ENCODE peak calls at places on chromosomes 7 and 10, in six cellular contexts. R, W, H, P, U and S are unnamed samples.

GRCh38 chr10:43307306-43307705 is 40.4 kb upstream of the RASGEF1A start:
- DNase-seq in R (no peak), W (no peak), H (no peak), P (no peak), U (no peak), S (no peak)

GRCh38 chr10:60350400-60350799 is 39.3 kb downstream of the ANK3 start:
- DNase-seq in P (no peak), R (no peak), W (no peak), H (no peak), U (peak), S (no peak)

GRCh38 chr7:114370177-114370576 is 44.4 kb upstream of the FOXP2 start:
- DNase-seq in R (no peak), H (no peak), U (no peak), W (no peak), P (no peak), S (no peak)

GRCh38 chr10:72328045-72328828 is 26.5 kb downstream of the DNAJB12 start:
- DNase-seq in W (no peak), R (peak), U (peak), H (peak), P (peak), S (peak)

GRCh38 chr7:94547128-94547527 is 37.5 kb downstream of the CASD1 start:
- DNase-seq in P (no peak), H (no peak), W (no peak), U (peak), R (no peak), S (no peak)

GRCh38 chr10:13555884-13556529 is 27.2 kb upstream of the BEND7 start:
- DNase-seq in U (no peak), R (no peak), P (no peak), H (no peak), W (no peak), S (peak)

GRCh38 chr7:63900394-63901203 is 98.0 kb upstream of the ZNF722 start:
- DNase-seq in W (no peak), U (no peak), R (no peak), H (peak), P (peak), S (peak)

GRCh38 chr7:64638822-64639221 is 27.1 kb upstream of the ZNF107 start:
- DNase-seq in R (no peak), U (no peak), P (no peak), H (no peak), W (no peak), S (no peak)

GRCh38 chr10:43318978-43319965 is 52.2 kb upstream of the FXYD4 start:
- DNase-seq in H (no peak), R (no peak), U (no peak), P (no peak), W (no peak), S (no peak)

GRCh38 chr10:22875584-22875983 is 52.3 kb upstream of the ARMC3 start:
- DNase-seq in W (no peak), H (no peak), R (no peak), P (no peak), U (no peak), S (no peak)

GRCh38 chr7:133339772-133340171 is 86.9 kb downstream of the EXOC4 start:
- DNase-seq in W (no peak), P (no peak), H (peak), U (no peak), R (no peak), S (no peak)

GRCh38 chr10:4344544-4344994 is 481.4 kb upstream of the AKR1E2 start:
- DNase-seq in H (peak), R (no peak), U (no peak), W (no peak), P (no peak), S (peak)

DNA sequence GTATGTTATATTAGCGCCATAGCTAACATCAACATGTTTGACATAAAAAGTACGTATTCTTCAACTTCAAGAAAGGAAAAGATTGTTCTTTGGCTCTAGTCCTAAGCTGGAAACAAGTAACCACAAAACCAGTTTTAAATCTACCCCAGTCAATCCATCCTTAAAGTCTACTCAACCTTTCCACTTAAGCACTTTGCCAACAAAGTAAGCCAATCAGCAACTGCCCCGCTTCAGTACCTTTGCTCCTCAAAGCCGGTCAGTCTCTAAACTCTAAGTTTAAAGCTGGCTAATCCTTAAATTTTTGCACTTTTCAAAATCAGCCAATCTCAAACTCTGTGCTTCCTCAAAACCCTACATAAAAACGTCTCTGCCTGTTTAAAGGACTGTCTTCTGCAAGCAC is 8.1 kb downstream of the ZNF438 start:
- DNase-seq in H (no peak), W (no peak), U (no peak), P (no peak), R (no peak), S (no peak)
- TF ChIP-seq MYC in H (no peak), W (no peak), U (no peak), P (no peak), R (no peak), S (no peak)

DNA sequence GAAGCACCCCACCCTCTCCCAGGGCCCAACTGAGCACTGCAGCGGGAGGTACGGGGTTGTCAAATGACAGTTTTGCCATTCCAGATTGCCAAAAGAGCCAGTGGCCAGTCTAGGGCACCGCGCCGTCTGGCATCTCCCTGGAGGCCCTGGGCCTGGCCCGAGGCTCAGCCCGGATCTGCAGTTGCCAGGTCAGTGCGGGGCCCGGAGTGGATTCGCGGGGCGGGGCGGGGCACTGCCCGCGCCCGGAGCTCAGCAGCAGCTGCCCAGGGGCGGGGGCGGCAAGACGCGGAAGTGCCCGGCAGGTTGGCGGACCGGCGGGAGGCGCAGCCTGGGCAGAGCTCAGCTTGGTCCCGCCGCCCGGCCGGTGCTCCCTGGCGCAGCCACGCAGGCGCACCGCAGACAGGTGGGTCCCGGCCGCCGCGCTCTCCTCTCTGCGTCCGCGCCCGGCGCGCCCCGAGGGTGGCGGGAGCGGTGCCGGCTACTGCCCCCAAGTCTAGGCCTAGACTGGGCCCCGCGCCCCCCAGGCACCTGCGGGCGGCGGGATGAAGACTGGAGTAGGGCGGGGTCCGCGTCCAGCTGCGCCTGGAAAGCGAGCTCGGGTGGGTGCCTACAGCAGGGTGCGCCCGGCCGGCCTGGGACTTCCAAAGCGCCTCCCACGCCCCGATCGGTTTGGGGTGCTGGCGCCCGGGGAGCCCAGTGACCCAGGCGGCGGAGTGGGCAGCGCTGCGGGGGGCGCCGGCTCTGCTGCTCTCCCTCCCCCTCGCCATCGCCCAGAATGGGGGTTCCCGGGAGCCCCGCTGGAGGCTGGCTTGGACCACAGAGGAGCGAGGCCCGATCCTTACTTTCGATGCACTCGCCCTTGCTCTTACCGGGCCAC is at the start of gene IRF5:
- DNase-seq in P (no peak), U (no peak), R (no peak), H (peak), W (no peak), S (peak)
- TF ChIP-seq MYC in P (no peak), U (no peak), R (no peak), H (no peak), W (no peak), S (no peak)

DNA sequence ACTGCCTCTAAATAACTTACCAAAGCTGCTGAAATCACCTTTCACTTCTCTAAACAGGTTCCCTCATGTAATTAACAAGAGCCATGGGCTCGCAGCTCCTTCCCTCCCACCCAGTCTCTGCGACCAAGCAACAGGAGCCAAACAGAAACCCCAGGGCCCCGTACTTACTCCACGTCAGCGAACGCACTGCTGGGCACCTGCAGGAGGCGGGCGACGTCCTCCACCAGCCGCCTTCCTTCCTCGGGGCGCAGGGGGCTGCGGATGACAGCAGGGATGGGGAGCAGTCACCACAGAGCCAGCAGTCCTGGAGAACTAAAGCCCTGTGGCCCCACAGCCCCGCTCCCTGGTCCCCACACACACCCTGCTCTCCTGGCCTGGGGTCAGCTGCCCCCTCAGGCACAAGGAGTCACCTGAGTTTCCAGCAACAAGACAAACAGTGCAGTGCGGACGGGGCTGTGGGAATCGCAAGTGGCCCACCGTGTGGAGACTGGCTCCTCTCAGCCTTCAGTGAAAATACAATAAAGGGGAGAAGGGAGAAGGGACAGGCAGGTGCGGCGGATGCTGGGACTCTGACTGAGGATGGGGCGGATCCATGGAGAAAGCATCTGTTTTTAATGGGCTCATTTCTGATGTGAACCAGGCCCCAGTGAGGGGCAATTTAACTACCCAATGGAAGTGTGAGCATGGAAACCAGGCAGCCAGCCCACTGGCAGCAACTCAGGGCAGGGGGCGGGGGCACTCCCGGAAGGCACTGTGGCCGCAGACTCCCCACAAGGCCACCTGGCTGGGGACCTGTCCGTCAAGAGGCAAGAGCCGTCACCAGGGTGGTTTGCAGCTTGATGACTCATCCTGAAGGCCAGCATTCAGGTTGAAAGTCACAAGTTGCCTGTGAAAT is 476.7 kb downstream of the PTPRN2 start:
- DNase-seq in P (no peak), U (no peak), H (peak), W (no peak), R (peak), S (no peak)
- TF ChIP-seq MYC in P (no peak), U (no peak), H (no peak), W (no peak), R (no peak), S (no peak)

DNA sequence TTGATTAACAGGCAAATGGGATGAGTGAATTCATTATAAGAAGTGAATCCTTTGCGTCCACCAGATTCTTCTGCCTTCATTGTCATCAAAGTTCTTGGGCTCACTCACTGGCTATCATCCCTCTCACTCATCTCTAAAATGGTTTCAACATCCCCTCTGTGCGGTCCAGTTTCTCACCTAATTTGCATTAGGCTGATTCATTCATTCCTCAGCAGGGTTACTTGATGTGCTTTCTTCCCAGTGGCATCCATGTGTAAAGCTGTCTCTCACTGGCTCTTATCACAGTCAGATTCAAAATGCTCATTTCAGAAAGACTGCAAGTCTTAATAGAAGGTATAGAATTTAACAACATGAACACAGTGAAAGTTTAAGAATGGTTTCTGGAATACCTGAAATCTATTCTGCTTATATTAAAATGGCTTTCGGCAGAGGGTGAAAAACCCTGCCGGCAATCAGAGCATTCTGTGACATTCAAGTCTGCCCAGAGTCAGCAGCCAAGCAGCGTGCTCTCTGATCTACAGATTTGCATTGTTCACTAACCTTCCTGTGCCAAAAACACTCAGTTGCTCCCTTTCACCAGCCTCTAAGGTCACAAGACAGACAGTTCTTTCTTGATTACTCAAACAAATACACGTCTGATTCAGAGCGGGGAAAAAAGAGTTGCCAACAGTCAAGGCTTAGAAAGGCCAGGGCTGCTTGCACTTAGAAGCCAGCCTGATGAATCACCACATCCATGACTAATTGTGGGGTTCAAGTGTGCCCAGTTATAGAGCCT is 106.7 kb downstream of the TES start:
- DNase-seq in R (peak), P (no peak), H (no peak), U (peak), W (peak), S (peak)
- TF ChIP-seq MYC in R (no peak), P (no peak), H (no peak), U (peak), W (no peak), S (peak)

GRCh38 chr10:87585565-87586514 is 73.8 kb upstream of the PAPSS2 start:
- DNase-seq in R (peak), H (peak), P (no peak), W (no peak), U (peak), S (peak)
- TF ChIP-seq MYC in R (no peak), H (no peak), P (no peak), W (no peak), U (no peak), S (no peak)

DNA sequence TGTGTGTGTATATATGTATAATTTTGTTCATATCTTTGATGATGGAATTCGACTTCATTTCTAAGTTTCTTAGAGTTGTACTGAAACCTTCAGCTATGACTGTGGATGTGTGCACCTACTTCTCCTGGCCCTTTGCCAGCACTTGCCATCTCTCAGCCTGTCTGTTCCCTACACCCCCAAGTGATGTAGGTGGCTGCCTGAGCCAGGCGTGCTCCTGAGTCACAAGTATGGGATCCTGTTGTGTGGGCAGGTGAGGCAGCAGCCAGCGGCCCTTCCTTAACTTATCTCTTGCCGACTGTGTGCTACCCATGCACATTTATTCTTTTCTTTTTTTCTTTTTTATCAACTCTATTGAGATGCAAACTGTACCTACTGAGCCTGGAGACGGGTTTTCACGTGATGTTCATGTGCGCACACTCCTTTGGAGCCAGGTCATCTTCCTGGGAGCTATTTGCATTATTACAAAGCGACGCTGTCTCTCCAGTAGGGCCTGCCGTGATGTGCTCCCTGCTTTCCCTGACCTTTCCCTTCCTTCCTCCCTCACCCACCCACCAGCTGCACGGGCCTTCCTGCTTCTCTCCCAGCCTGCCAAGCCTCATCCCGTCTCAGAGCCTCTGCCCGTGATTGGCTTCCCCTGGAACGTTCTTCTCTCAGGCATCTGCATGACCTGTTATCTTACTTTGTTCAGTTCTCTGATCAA is 31.3 kb upstream of the GALNT11 start:
- DNase-seq in U (no peak), P (no peak), H (no peak), R (no peak), W (no peak), S (no peak)
- TF ChIP-seq MYC in U (no peak), P (no peak), H (no peak), R (no peak), W (no peak), S (no peak)

DNA sequence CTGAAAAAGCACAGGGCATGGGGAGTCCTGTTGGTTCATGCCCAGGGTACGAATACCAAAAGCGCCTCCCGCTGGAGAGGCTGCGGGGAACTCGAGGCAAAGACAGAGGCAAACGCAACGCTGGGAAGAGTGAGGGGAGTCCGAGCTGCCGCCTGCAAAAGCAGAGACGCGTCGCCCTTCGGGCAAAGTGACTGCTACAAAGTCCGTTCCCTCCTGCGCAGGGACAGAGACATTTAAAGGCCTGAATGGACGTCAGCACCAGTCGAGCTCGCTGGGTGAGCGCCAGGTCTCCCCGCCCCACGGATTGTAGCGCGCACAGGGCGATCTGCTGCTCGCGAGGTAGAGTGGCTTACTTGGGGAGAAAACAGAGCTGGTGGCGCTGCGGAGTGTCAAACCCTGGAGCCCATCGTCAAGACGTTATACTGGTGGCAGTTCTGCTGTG is 732.8 kb downstream of the ZWINT start:
- DNase-seq in P (no peak), U (no peak), R (no peak), H (no peak), W (no peak), S (peak)
- TF ChIP-seq MYC in P (no peak), U (no peak), R (no peak), H (no peak), W (no peak), S (no peak)

DNA sequence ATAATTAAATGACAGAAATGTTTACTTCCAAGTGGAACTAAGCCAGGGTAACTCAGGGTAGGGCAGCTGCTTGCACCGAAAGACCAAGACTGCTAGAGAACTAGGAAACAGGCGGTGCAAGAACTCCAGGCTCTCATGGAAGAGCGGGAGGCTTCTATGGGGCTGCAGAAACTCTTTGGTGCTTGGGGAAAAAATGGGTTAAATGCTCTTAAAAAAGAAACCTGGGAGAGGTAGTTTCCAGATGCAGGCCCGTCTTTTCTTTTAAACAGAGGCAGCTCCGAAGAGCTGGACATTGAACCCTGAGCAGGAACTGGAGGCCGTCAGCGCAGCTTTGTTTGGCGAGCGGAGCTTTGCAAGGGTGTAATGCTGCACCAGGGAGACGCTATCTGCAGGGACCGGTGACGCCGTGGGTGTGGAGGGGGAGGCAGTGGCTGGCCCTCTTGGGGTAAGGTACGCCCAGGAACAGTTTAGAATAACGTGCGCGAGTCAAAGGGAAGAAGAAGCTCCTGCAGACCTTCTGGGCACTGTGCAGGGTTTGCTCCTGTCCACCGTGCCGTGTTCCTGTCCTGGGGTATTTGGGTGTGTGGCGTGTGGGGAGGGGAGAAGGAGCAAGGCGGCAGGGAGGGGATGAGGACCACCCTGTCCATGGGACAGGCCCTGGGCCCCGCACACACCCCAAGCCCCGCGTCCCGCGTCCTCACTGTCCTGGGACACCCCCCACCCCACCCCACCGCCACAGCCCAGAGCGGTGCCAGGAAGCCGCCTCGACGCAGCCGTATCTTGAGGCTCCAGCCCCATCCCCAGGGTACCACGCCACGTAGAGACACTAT is 59.0 kb downstream of the EGFR start:
- DNase-seq in W (no peak), H (no peak), P (no peak), R (peak), U (no peak), S (no peak)
- TF ChIP-seq MYC in W (no peak), H (no peak), P (no peak), R (peak), U (no peak), S (no peak)

GRCh38 chr7:31410265-31410664 is 69.7 kb upstream of the NEUROD6 start:
- DNase-seq in H (no peak), P (no peak), U (no peak), R (no peak), W (no peak), S (no peak)
- TF ChIP-seq MYC in H (no peak), P (no peak), U (no peak), R (no peak), W (no peak), S (no peak)